ENCODE peak calls at places on chromosomes 2 and 18, in six cellular contexts. L is HCT116, I is K562, J is A549, C is HepG2, K is endothelial cell of umbilical vein. D is an unnamed sample.

GRCh38 chr2:40554665-40555294 is 102.9 kb upstream of the SLC8A1 start:
- DNase-seq in L (peak), I (peak), J (peak), C (peak), K (peak), D (peak)

GRCh38 chr2:124805060-124805459 is 780.0 kb downstream of the CNTNAP5 start:
- DNase-seq in L (no peak), I (no peak), J (no peak), C (no peak), K (no peak), D (no peak)

GRCh38 chr2:111176867-111177266 is 56.2 kb downstream of the BCL2L11 start:
- DNase-seq in L (no peak), I (no peak), J (no peak), C (no peak), K (no peak), D (peak)

GRCh38 chr18:4734021-4734420 is 278.9 kb upstream of the DLGAP1 start:
- DNase-seq in L (no peak), I (no peak), J (no peak), C (no peak), K (no peak), D (no peak)

GRCh38 chr2:18901255-18901654 is 311.9 kb upstream of the NT5C1B start:
- DNase-seq in L (no peak), I (no peak), J (no peak), C (no peak), K (no peak), D (no peak)

GRCh38 chr18:3816601-3817363 is 366.8 kb downstream of the TGIF1 start:
- DNase-seq in L (no peak), I (no peak), J (peak), C (peak), K (peak), D (no peak)

GRCh38 chr2:163884416-163884815 is 148.6 kb upstream of the FIGN start:
- DNase-seq in L (no peak), I (no peak), J (no peak), C (no peak), K (no peak), D (peak)

GRCh38 chr2:142321706-142322280 is 191.0 kb upstream of the LRP1B start:
- DNase-seq in L (no peak), I (no peak), J (no peak), C (no peak), K (no peak), D (peak)

GRCh38 chr2:166361351-166362153 is 14.2 kb downstream of the SCN9A start:
- DNase-seq in L (peak), I (peak), J (no peak), C (peak), K (peak), D (peak)

GRCh38 chr2:229901819-229902218 is 20.0 kb downstream of the TRIP12 start:
- DNase-seq in L (peak), I (peak), J (peak), C (no peak), K (peak), D (peak)

GRCh38 chr2:60064687-60065361 is 488.6 kb downstream of the BCL11A start:
- DNase-seq in L (no peak), I (no peak), J (no peak), C (no peak), K (no peak), D (no peak)

GRCh38 chr2:165681841-165682240 is 112.2 kb downstream of the GALNT3 start:
- DNase-seq in L (no peak), I (no peak), J (no peak), C (no peak), K (no peak), D (no peak)

GRCh38 chr2:215486973-215487372 is 51.1 kb upstream of the FN1 start:
- DNase-seq in L (no peak), I (no peak), J (no peak), C (no peak), K (no peak), D (peak)

GRCh38 chr2:84906108-84906899 is 848 bp downstream of the TMSB10 start:
- DNase-seq in L (no peak), I (peak), J (no peak), C (no peak), K (peak), D (peak)

GRCh38 chr18:250685-251084 is 17.2 kb downstream of the THOC1 start:
- DNase-seq in L (no peak), I (no peak), J (no peak), C (no peak), K (no peak), D (no peak)

GRCh38 chr2:8352300-8352699 is 329.6 kb upstream of the ID2 start:
- DNase-seq in L (no peak), I (no peak), J (no peak), C (no peak), K (no peak), D (peak)

GRCh38 chr2:158994920-158995676 is 26.7 kb downstream of the TANC1 start:
- DNase-seq in L (no peak), I (no peak), J (no peak), C (peak), K (no peak), D (no peak)

GRCh38 chr2:118687698-118688097 is 159.8 kb downstream of the EN1 start:
- DNase-seq in L (no peak), I (no peak), J (no peak), C (no peak), K (no peak), D (peak)

GRCh38 chr2:46174559-46175170 is 122.5 kb upstream of the EPAS1 start:
- DNase-seq in L (no peak), I (no peak), J (no peak), C (no peak), K (no peak), D (no peak)

GRCh38 chr2:69789129-69789528 is 40.3 kb upstream of the GMCL1 start:
- DNase-seq in L (no peak), I (no peak), J (peak), C (peak), K (no peak), D (no peak)

GRCh38 chr2:406876-407275 is 119.0 kb upstream of the ALKAL2 start:
- DNase-seq in L (no peak), I (no peak), J (no peak), C (no peak), K (no peak), D (no peak)

GRCh38 chr18:21484851-21485636 is 115.5 kb downstream of the ESCO1 start:
- DNase-seq in L (no peak), I (no peak), J (no peak), C (no peak), K (peak), D (peak)

GRCh38 chr2:70995227-70995729 is 605 bp upstream of the TEX261 start:
- DNase-seq in L (peak), I (peak), J (peak), C (peak), K (peak), D (peak)

GRCh38 chr2:113217455-113218282 is 43.9 kb downstream of the PSD4 start:
- DNase-seq in L (no peak), I (no peak), J (no peak), C (peak), K (peak), D (peak)

GRCh38 chr2:231335591-231335990 is 59.9 kb upstream of the B3GNT7 start:
- DNase-seq in L (no peak), I (no peak), J (no peak), C (no peak), K (no peak), D (no peak)

GRCh38 chr2:33366473-33366872 is 110.0 kb upstream of the RASGRP3 start:
- DNase-seq in L (no peak), I (no peak), J (no peak), C (no peak), K (peak), D (no peak)

GRCh38 chr2:176164803-176165597 is 7.9 kb downstream of the HOXD3 start:
- DNase-seq in L (no peak), I (no peak), J (no peak), C (no peak), K (peak), D (no peak)

GRCh38 chr2:43073373-43073772 is 153.0 kb downstream of the ZFP36L2 start:
- DNase-seq in L (no peak), I (peak), J (no peak), C (no peak), K (no peak), D (peak)

GRCh38 chr2:84817239-84817655 is 63.6 kb downstream of the TRABD2A start:
- DNase-seq in L (no peak), I (no peak), J (no peak), C (no peak), K (no peak), D (no peak)

GRCh38 chr2:206105541-206105940 is 19.6 kb upstream of the INO80D start:
- DNase-seq in L (no peak), I (no peak), J (no peak), C (no peak), K (no peak), D (no peak)

GRCh38 chr18:79765491-79766245 is 32.1 kb upstream of the KCNG2 start:
- DNase-seq in L (no peak), I (no peak), J (no peak), C (no peak), K (no peak), D (no peak)

GRCh38 chr2:100675855-100676254 is 113.1 kb downstream of the PDCL3 start:
- DNase-seq in L (no peak), I (no peak), J (no peak), C (no peak), K (no peak), D (no peak)

GRCh38 chr2:36499128-36499820 is 98.7 kb downstream of the FEZ2 start:
- DNase-seq in L (no peak), I (no peak), J (no peak), C (no peak), K (no peak), D (no peak)

GRCh38 chr2:56230171-56230570 is 46.4 kb downstream of the CCDC85A start:
- DNase-seq in L (peak), I (no peak), J (no peak), C (no peak), K (peak), D (no peak)

GRCh38 chr2:48529189-48529588 is 765 bp upstream of the STON1 start:
- DNase-seq in L (no peak), I (peak), J (no peak), C (no peak), K (no peak), D (no peak)

DNA sequence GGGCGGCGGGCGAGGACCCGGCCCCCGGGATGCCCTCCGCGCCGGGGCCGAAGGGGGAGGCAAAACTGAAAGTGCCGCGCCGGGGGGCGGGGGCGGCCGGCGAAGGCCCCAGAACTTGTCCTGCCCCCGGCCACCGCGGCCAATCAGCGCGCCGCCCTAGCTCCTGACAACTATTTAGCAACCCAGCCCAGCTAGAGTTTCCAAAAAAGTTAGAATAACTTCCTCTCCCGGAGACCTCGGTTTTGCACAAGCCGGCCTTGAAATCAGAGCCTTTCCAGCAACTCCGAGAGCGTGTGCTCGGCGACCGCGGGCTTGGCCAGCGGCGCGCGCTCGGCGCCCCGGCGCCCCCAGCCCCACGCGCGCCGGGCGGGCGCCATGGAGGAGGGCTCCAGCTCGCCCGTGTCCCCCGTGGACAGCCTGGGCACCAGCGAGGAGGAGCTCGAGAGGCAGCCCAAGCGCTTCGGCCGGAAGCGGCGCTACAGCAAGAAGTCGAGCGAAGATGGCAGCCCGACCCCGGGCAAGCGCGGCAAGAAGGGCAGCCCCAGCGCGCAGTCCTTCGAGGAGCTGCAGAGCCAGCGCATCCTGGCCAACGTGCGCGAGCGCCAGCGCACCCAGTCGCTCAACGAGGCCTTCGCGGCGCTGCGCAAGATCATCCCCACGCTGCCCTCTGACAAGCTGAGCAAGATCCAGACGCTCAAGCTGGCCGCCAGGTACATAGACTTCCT is at the start of gene TWIST2:
- DNase-seq in L (no peak), I (no peak), J (peak), C (no peak), K (peak), D (peak)
- TF ChIP-seq POLR2A in L (no peak), I (no peak), J (peak), C (no peak), K (no peak), D (no peak)

GRCh38 chr2:10449481-10449831 is 1.3 kb upstream of the ODC1 start:
- DNase-seq in L (no peak), I (peak), J (no peak), C (no peak), K (no peak), D (peak)

GRCh38 chr2:10449838-10450691 is 1.9 kb upstream of the ODC1 start:
- DNase-seq in L (no peak), I (no peak), J (peak), C (peak), K (no peak), D (no peak)

GRCh38 chr2:10448208-10448645 is at the start of gene ODC1:
- DNase-seq in L (peak), I (peak), J (peak), C (peak), K (peak), D (peak)

GRCh38 chr2:10447300-10448207 is 573 bp downstream of the ODC1 start:
- DNase-seq in L (no peak), I (peak), J (peak), C (peak), K (peak), D (no peak)

GRCh38 chr2:10448646-10449480 is 736 bp upstream of the ODC1 start:
- DNase-seq in L (peak), I (peak), J (peak), C (peak), K (peak), D (peak)
- TF ChIP-seq MAX in L (peak), I (peak), J (peak), C (peak), K (peak), D (peak)

GRCh38 chr18:50558948-50559749 is 738 bp upstream of the MAPK4 start:
- DNase-seq in L (no peak), I (no peak), J (no peak), C (no peak), K (no peak), D (no peak)
- H3K4me3 ChIP-seq in L (no peak), I (no peak), J (peak), C (peak), K (no peak), D (no peak)

DNA sequence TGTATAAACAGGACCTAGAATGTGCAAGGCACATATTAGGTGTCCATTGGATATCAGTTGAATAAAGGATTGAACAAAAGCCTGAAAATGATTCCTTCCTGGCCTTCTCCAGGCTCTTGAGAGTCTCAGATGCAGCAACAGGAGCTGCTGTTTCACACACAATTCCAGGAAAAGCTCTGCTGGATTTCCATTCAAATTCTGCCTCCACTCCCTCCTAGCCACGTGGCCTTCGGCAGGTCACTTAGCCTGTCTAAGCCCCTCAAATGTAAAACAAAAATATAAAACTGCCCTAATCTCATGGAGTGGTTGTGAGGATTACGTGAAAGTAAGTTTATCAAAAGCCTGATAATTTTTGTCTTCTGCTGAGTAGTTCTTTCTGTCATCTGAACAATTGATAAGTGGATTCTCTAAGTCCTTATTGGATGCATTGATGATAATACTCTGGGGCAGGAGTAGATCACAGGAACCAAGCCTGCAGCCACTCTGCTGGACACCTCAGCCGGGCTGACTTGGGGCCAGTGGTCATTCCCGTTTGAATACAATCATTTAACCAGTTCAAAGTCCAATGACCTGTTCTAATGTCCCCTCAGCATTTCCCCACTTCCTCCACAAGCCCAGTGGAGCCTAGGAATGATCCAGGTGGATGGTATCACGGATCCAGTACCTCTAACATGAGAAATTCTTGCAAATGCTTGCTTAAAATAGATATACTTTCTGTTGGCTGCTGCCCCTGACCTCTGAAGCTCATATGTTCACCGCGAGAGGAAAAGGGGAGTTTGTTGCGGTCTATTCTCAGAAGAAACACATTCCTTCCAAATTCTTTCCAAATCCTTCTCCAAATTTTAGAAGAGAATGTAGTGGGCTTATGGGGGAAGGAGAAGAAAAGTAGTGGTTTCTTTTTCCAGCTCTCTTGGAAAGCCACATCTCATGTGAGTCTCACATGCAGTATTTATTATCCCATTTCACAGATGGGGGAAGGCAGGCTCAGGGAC is 170.7 kb downstream of the INHBB start:
- DNase-seq in L (no peak), I (no peak), J (no peak), C (peak), K (no peak), D (no peak)
- TF ChIP-seq POLR2A in L (no peak), I (no peak), J (no peak), C (no peak), K (no peak), D (no peak)

GRCh38 chr2:63058742-63059433 is 8.3 kb downstream of the OTX1 start:
- DNase-seq in L (no peak), I (no peak), J (no peak), C (no peak), K (no peak), D (no peak)
- TF ChIP-seq MAX in L (no peak), I (no peak), J (no peak), C (no peak), K (no peak), D (no peak)

DNA sequence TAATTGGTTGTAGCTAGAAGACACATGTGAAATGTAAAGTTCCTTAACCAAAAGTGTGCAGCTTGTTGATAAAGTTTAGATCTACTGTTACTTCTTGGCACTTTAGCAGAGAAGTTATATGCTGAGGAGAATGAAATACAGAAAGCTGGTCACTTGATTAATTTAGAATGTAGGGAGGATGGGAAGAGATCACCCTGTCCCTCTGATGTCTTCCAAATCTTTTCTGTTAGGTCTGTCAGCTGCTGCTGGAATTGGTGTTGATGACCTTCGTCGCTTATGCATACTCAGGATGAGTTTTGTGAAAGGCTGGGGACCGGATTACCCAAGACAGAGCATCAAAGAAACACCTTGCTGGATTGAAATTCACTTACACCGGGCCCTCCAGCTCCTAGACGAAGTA is 48.0 kb downstream of the SMAD4 start:
- DNase-seq in L (no peak), I (no peak), J (no peak), C (no peak), K (no peak), D (no peak)
- H3K4me3 ChIP-seq in L (no peak), I (no peak), J (no peak), C (no peak), K (no peak), D (no peak)

GRCh38 chr2:233424028-233424951 is 70.0 kb downstream of the DGKD start:
- DNase-seq in L (no peak), I (no peak), J (no peak), C (no peak), K (no peak), D (no peak)
- TF ChIP-seq POLR2A in L (no peak), I (no peak), J (no peak), C (no peak), K (no peak), D (no peak)

DNA sequence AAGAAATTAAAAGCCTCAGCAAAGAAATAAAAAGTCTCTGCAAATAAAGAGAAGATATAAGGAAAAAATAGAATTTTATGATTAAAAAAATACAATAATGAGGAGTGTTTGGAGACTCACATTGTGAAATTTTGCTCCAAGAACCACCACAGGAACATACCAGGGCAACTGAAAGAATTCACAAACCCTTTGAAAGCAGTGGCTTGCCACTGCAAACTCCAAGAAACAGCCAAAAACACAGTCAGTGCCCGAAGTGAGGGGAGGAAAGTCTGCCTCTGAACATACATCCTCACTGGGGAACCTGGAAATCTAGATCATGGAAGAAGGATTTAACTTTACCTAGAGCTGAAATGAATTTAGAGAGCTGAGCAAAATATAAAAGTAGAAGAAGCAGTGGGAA is 33.1 kb downstream of the EVA1A start:
- DNase-seq in L (no peak), I (no peak), J (no peak), C (no peak), K (no peak), D (no peak)
- TF ChIP-seq MAX in L (no peak), I (no peak), J (no peak), C (no peak), K (no peak), D (no peak)

DNA sequence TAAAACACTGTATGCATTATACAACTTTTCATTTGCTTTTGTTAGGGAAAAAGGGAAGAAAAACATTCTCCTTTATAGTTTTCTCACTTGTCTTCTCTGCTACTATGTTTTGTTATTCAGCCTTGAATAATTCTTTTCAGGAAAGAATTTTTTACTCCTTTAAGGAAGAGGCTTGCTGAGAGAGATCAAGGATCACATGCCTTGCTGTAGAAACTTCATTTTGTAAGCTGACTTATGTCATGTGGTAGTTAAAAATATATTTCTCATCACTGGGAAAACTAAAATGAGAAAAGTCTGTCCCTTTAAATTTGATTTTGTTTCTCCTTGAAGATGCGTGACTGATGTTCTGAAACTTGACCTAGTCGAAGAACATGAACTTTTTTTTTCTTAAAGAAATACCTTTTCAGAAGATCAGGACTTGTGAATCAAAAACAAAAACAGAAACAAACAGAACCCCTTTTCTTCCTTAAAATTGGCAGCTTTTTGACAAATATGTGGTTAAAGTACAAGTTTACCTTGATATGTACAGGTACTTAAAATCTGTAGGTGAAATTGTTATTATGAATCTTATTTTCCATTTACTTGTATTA is 145.1 kb downstream of the COMMD1 start:
- DNase-seq in L (no peak), I (no peak), J (no peak), C (no peak), K (no peak), D (no peak)
- H3K4me3 ChIP-seq in L (no peak), I (no peak), J (no peak), C (no peak), K (no peak), D (no peak)

GRCh38 chr2:10043256-10043905 is at the start of gene KLF11:
- DNase-seq in L (peak), I (peak), J (peak), C (peak), K (peak), D (peak)
- TF ChIP-seq POLR2A in L (no peak), I (no peak), J (no peak), C (no peak), K (no peak), D (no peak)